ENCODE peak calls at places on chromosomes 16 and 17, in seven cellular contexts. E, Q, L, S, O, N and C are unnamed samples.

GRCh38 chr17:40547079-40547784 is 18.0 kb downstream of the CCR7 start:
- DNase-seq in N (peak; percentile 17), S (no peak), O (no peak), L (no peak), E (peak; percentile 98), Q (peak; percentile 35), C (no peak)

GRCh38 chr16:82835487-82836160 is 208.9 kb downstream of the CDH13 start:
- DNase-seq in N (no peak), S (no peak), E (no peak), Q (no peak), O (no peak), L (no peak), C (no peak)

GRCh38 chr16:84907575-84907974 is 87.8 kb downstream of the CRISPLD2 start:
- DNase-seq in O (no peak), E (no peak), Q (no peak), L (no peak), S (no peak), N (no peak), C (peak; percentile 72)

GRCh38 chr16:11791144-11791828 is 5.8 kb downstream of the ZC3H7A start:
- DNase-seq in L (no peak), E (peak; percentile 26), O (no peak), Q (peak; percentile 63), N (no peak), S (no peak), C (no peak)

GRCh38 chr16:2455081-2455845 is 4.6 kb upstream of the TEDC2 start:
- DNase-seq in Q (no peak), N (no peak), O (no peak), E (no peak), L (no peak), S (no peak), C (no peak)

GRCh38 chr16:73057369-73058210 is 9.7 kb upstream of the ZFHX3 start:
- DNase-seq in N (peak; percentile 77), S (no peak), O (no peak), Q (no peak), E (peak; percentile 72), L (peak; percentile 50), C (no peak)

GRCh38 chr16:55217392-55217791 is 106.6 kb upstream of the IRX6 start:
- DNase-seq in E (no peak), L (no peak), S (no peak), Q (no peak), N (no peak), O (no peak), C (no peak)

GRCh38 chr17:7098802-7099459 is 15.7 kb downstream of the ASGR2 start:
- DNase-seq in O (no peak), Q (no peak), E (no peak), S (no peak), L (no peak), N (no peak), C (no peak)

GRCh38 chr16:11201498-11202259 is 54.3 kb downstream of the SOCS1 start:
- DNase-seq in N (no peak), Q (no peak), L (no peak), S (peak; percentile 59), O (no peak), E (peak; percentile 1), C (peak; percentile 66)

GRCh38 chr17:41654134-41654907 is 29.9 kb upstream of the KRT17 start:
- DNase-seq in O (no peak), N (no peak), S (no peak), E (no peak), L (no peak), Q (peak; percentile 79), C (peak; percentile 53)

GRCh38 chr17:79038545-79039135 is 14.7 kb downstream of the C1QTNF1 start:
- DNase-seq in S (peak; percentile 64), Q (no peak), E (no peak), O (no peak), L (no peak), N (peak; percentile 68), C (no peak)

GRCh38 chr16:77596243-77596642 is 126.1 kb upstream of the NUDT7 start:
- DNase-seq in Q (no peak), N (no peak), L (no peak), E (no peak), S (no peak), O (no peak), C (no peak)

GRCh38 chr17:34366529-34367107 is 3.6 kb upstream of the CCL1 start:
- DNase-seq in Q (peak; percentile 25), S (no peak), O (no peak), L (no peak), N (no peak), E (no peak), C (no peak)

GRCh38 chr17:8859029-8859803 is 8.3 kb downstream of the PIK3R6 start:
- DNase-seq in N (no peak), Q (no peak), L (no peak), O (no peak), S (no peak), E (no peak), C (no peak)

GRCh38 chr16:26826500-26826899 is 240.2 kb upstream of the C16orf82 start:
- DNase-seq in N (no peak), S (no peak), E (no peak), O (no peak), L (no peak), Q (no peak), C (no peak)

GRCh38 chr16:52812945-52813556 is 239.6 kb downstream of the CHD9NB start:
- DNase-seq in O (no peak), E (no peak), Q (no peak), N (no peak), S (no peak), L (no peak), C (no peak)

GRCh38 chr17:36544049-36544319 is 735 bp upstream of the GGNBP2 start:
- DNase-seq in N (peak; percentile 65), E (no peak), S (no peak), O (no peak), L (peak; percentile 21), Q (no peak), C (no peak)

GRCh38 chr16:77172964-77173363 is 18.0 kb upstream of the MON1B start:
- DNase-seq in S (no peak), L (no peak), N (no peak), E (no peak), O (no peak), Q (no peak), C (no peak)

GRCh38 chr16:3819741-3820724 is 60.5 kb downstream of the CREBBP start:
- DNase-seq in S (peak; percentile 90), N (no peak), Q (no peak), O (no peak), L (no peak), E (peak; percentile 93), C (no peak)

GRCh38 chr16:1046271-1046955 is 26.1 kb upstream of the SSTR5 start:
- DNase-seq in N (no peak), Q (no peak), L (no peak), S (no peak), O (peak; percentile 75), E (no peak), C (no peak)

GRCh38 chr16:278863-279366 is 1.5 kb upstream of the ARHGDIG start:
- DNase-seq in N (no peak), Q (peak; percentile 34), E (peak; percentile 74), S (no peak), L (peak; percentile 47), O (no peak), C (no peak)

GRCh38 chr17:44324092-44324570 is 492 bp downstream of the SLC25A39 start:
- DNase-seq in L (no peak), E (peak; percentile 64), N (no peak), O (no peak), Q (no peak), S (no peak), C (peak; percentile 64)

GRCh38 chr16:2924901-2925820 is 13.4 kb downstream of the FLYWCH1 start:
- DNase-seq in O (no peak), S (no peak), E (no peak), L (no peak), Q (no peak), N (no peak), C (no peak)

GRCh38 chr17:50191070-50192045 is 10.1 kb downstream of the COL1A1 start:
- DNase-seq in E (no peak), N (peak; percentile 58), L (no peak), O (no peak), S (no peak), Q (no peak), C (no peak)

GRCh38 chr17:81434079-81434478 is 38.8 kb downstream of the BAHCC1 start:
- DNase-seq in O (no peak), S (no peak), Q (no peak), E (no peak), N (peak; percentile 83), L (no peak), C (peak; percentile 82)

GRCh38 chr17:78325076-78325712 is 34.7 kb downstream of the SOCS3 start:
- DNase-seq in L (no peak), Q (no peak), E (no peak), S (no peak), O (no peak), N (peak; percentile 87), C (peak; percentile 83)

GRCh38 chr17:77086433-77087010 is 54.2 kb upstream of the SEC14L1 start:
- DNase-seq in Q (peak; percentile 87), L (peak; percentile 71), N (peak; percentile 93), S (peak; percentile 50), O (peak; percentile 39), E (peak; percentile 92), C (peak; percentile 93)

GRCh38 chr17:3935140-3935542 is 18.9 kb upstream of the P2RX1 start:
- DNase-seq in Q (peak; percentile 80), L (no peak), S (peak; percentile 37), O (no peak), N (peak; percentile 89), E (peak; percentile 75), C (peak; percentile 71)

GRCh38 chr17:8455660-8456059 is 20.0 kb downstream of the NDEL1 start:
- DNase-seq in N (no peak), L (no peak), O (no peak), E (no peak), S (no peak), Q (no peak), C (no peak)

GRCh38 chr17:17454276-17454675 is 22.5 kb upstream of the MED9 start:
- DNase-seq in S (no peak), E (no peak), L (no peak), Q (no peak), O (no peak), N (no peak), C (no peak)

GRCh38 chr16:54923055-54923473 is 7.6 kb upstream of the IRX5 start:
- DNase-seq in S (no peak), Q (no peak), L (no peak), E (peak; percentile 3), N (no peak), O (no peak), C (no peak)

GRCh38 chr17:6314311-6314710 is 120.6 kb downstream of the AIPL1 start:
- DNase-seq in O (no peak), E (no peak), N (no peak), L (no peak), S (no peak), Q (no peak), C (no peak)

GRCh38 chr17:20116683-20117309 is 107.6 kb downstream of the SPECC1 start:
- DNase-seq in S (no peak), O (peak; percentile 16), E (peak; percentile 67), N (no peak), L (peak; percentile 39), Q (no peak), C (no peak)

GRCh38 chr17:77228224-77229215 is 87.8 kb downstream of the SEC14L1 start:
- DNase-seq in O (no peak), Q (no peak), S (no peak), L (no peak), E (peak; percentile 90), N (peak; percentile 67), C (peak; percentile 67)

GRCh38 chr16:81659249-81659648 is 119.8 kb upstream of the PLCG2 start:
- DNase-seq in L (no peak), E (no peak), N (no peak), Q (no peak), O (no peak), S (no peak), C (no peak)

GRCh38 chr17:44137891-44138709 is 3.6 kb upstream of the HROB start:
- DNase-seq in O (peak; percentile 35), L (no peak), Q (peak; percentile 81), E (peak; percentile 88), N (peak; percentile 90), S (peak; percentile 98), C (peak; percentile 81)